ENCODE peak calls at places on chromosome 11, in six cellular contexts. B is ELR, H is NCI-H1092, U is ELF-1, K is WERI-Rb-1, Y is COR-L47. V is an unnamed sample.

GRCh38 chr11:68750197-68750987 is 928 bp downstream of the TESMIN start:
- DNase-seq in K (no peak), B (no peak), U (peak), H (no peak), Y (no peak), V (peak)

GRCh38 chr11:27660171-27660570 is 40.1 kb downstream of the BDNF start:
- DNase-seq in U (no peak), H (no peak), Y (no peak), B (no peak), K (no peak), V (no peak)

GRCh38 chr11:19938866-19939265 is 221.4 kb downstream of the DBX1 start:
- DNase-seq in Y (no peak), K (no peak), B (no peak), U (no peak), H (no peak), V (no peak)

GRCh38 chr11:34345991-34346480 is 11.8 kb downstream of the ABTB2 start:
- DNase-seq in H (no peak), K (no peak), Y (no peak), U (no peak), B (peak), V (no peak)

GRCh38 chr11:70399681-70400112 is 1.4 kb downstream of the CTTN start:
- DNase-seq in K (no peak), H (no peak), U (peak), Y (no peak), B (peak), V (peak)

GRCh38 chr11:111438846-111439520 is 59.9 kb upstream of the POU2AF1 start:
- DNase-seq in B (no peak), U (no peak), Y (no peak), H (no peak), K (no peak), V (no peak)

GRCh38 chr11:29328961-29329441 is 687.8 kb downstream of the KCNA4 start:
- DNase-seq in K (peak), H (no peak), Y (peak), U (no peak), B (peak), V (peak)

GRCh38 chr11:78465169-78465942 is 47.7 kb upstream of the GAB2 start:
- DNase-seq in Y (no peak), B (no peak), K (no peak), H (no peak), U (no peak), V (no peak)

GRCh38 chr11:74948546-74948897 is 369 bp downstream of the XRRA1 start:
- DNase-seq in H (peak), B (peak), K (no peak), Y (no peak), U (no peak), V (no peak)

GRCh38 chr11:41784513-41785335 is 325.3 kb upstream of the LRRC4C start:
- DNase-seq in K (no peak), H (no peak), B (no peak), U (no peak), Y (no peak), V (no peak)

GRCh38 chr11:27697679-27698275 is 2.5 kb downstream of the BDNF start:
- DNase-seq in K (no peak), U (no peak), B (peak), Y (no peak), H (no peak), V (no peak)

GRCh38 chr11:71247551-71248250 is 4.7 kb downstream of the SHANK2 start:
- DNase-seq in U (peak), B (no peak), K (peak), Y (no peak), H (no peak), V (peak)

GRCh38 chr11:30585892-30586250 is 282 bp downstream of the MPPED2 start:
- DNase-seq in B (no peak), H (no peak), K (peak), Y (no peak), U (peak), V (no peak)

GRCh38 chr11:119056397-119056999 is 507 bp downstream of the HYOU1 start:
- DNase-seq in K (peak), Y (peak), H (peak), U (peak), B (peak), V (peak)

GRCh38 chr11:20511982-20512381 is 87.4 kb upstream of the SLC6A5 start:
- DNase-seq in Y (no peak), U (no peak), H (no peak), K (no peak), B (no peak), V (no peak)

GRCh38 chr11:70435765-70436500 is 37.6 kb downstream of the CTTN start:
- DNase-seq in Y (no peak), H (no peak), U (no peak), K (no peak), B (no peak), V (no peak)

GRCh38 chr11:76837696-76838421 is 22.9 kb upstream of the ACER3 start:
- DNase-seq in Y (no peak), H (no peak), K (no peak), U (no peak), B (no peak), V (no peak)

GRCh38 chr11:115338476-115338875 is 165.7 kb downstream of the CADM1 start:
- DNase-seq in B (no peak), K (no peak), Y (no peak), H (no peak), U (no peak), V (no peak)

GRCh38 chr11:62427630-62428233 is 8.9 kb downstream of the SCGB1A1 start:
- DNase-seq in B (peak), H (no peak), Y (no peak), U (no peak), K (no peak), V (no peak)

GRCh38 chr11:26820739-26821138 is 98.9 kb upstream of the SLC5A12 start:
- DNase-seq in H (no peak), K (no peak), U (no peak), Y (no peak), B (peak), V (no peak)

GRCh38 chr11:94767701-94768601 is at the start of gene AMOTL1:
- DNase-seq in B (peak), H (peak), U (peak), Y (peak), K (peak), V (peak)

GRCh38 chr11:36131719-36132349 is 157.4 kb downstream of the COMMD9 start:
- DNase-seq in B (peak), U (peak), K (peak), Y (no peak), H (peak), V (peak)

GRCh38 chr11:24163146-24163545 is 333.7 kb upstream of the LUZP2 start:
- DNase-seq in U (no peak), H (no peak), K (no peak), Y (no peak), B (no peak), V (no peak)

GRCh38 chr11:125075900-125076317 is 12.8 kb downstream of the SLC37A2 start:
- DNase-seq in U (no peak), B (peak), H (no peak), K (no peak), Y (no peak), V (no peak)

GRCh38 chr11:75762885-75763284 is 5.7 kb upstream of the DGAT2 start:
- DNase-seq in U (peak), H (no peak), K (no peak), B (no peak), Y (no peak), V (no peak)

GRCh38 chr11:127492025-127492424 is 491.5 kb upstream of the KIRREL3 start:
- DNase-seq in U (no peak), B (no peak), H (no peak), Y (no peak), K (no peak), V (no peak)

GRCh38 chr11:125990244-125990643 is 44.4 kb downstream of the VSIG10L2 start:
- DNase-seq in Y (no peak), K (no peak), B (no peak), U (no peak), H (no peak), V (no peak)

GRCh38 chr11:60183595-60184201 is 815 bp upstream of the MS4A6A start:
- DNase-seq in B (no peak), K (no peak), H (no peak), Y (no peak), U (no peak), V (no peak)

GRCh38 chr11:33930317-33931021 is 38.6 kb upstream of the LMO2 start:
- DNase-seq in U (no peak), K (peak), B (no peak), H (no peak), Y (peak), V (no peak)

GRCh38 chr11:129331217-129331616 is 44.4 kb upstream of the BARX2 start:
- DNase-seq in U (no peak), B (no peak), K (no peak), Y (no peak), H (no peak), V (peak)

GRCh38 chr11:66868726-66869291 is 11.9 kb downstream of the LRFN4 start:
- DNase-seq in H (no peak), Y (no peak), U (peak), K (peak), B (peak), V (peak)

GRCh38 chr11:2122222-2122906 is 16.8 kb downstream of the IGF2 start:
- DNase-seq in H (no peak), Y (no peak), U (peak), K (no peak), B (peak), V (peak)

GRCh38 chr11:84894666-84895065 is 732.5 kb downstream of the DLG2 start:
- DNase-seq in H (no peak), Y (no peak), B (no peak), K (no peak), U (no peak), V (no peak)

GRCh38 chr11:130403301-130403804 is 25.1 kb downstream of the ADAMTS8 start:
- DNase-seq in U (peak), K (no peak), Y (no peak), H (no peak), B (peak), V (peak)

GRCh38 chr11:84408946-84409411 is 1122.8 kb upstream of the CCDC90B start:
- DNase-seq in Y (no peak), K (peak), H (no peak), U (no peak), B (no peak), V (peak)

GRCh38 chr11:47314992-47315391 is 37.5 kb downstream of the MYBPC3 start:
- DNase-seq in U (no peak), Y (no peak), H (no peak), B (peak), K (no peak), V (no peak)

GRCh38 chr11:64233913-64234839 is at the start of gene VEGFB:
- DNase-seq in U (no peak), K (peak), H (peak), Y (peak), B (peak), V (peak)

GRCh38 chr11:122656073-122656630 is 630 bp downstream of the UBASH3B start:
- DNase-seq in Y (peak), B (peak), H (peak), K (peak), U (no peak), V (peak)

V was measured in islet precursor cell.